ENCODE peak calls at places on chromosomes 4 and X, in eight cellular contexts. One of them, this sample, is unnamed. For H3K4me1, the result is how much of the 10 kb centered on the place peaks cover.

GRCh38 chr4:163991268-163991667 is 496.8 kb downstream of the TMA16 start:
- DNase-seq in stomach: no peak
- DNase-seq in iPS DF 6.9: no peak
- DNase-seq in IMR-90: no peak
- DNase-seq in CD4-positive, CD25-positive, alpha-beta regulatory T cell: no peak
- DNase-seq in A549: no peak
- DNase-seq in astrocyte: peak
- DNase-seq in transverse colon: no peak
- DNase-seq in this sample: no peak

GRCh38 chr4:166816901-166817300 is 417.4 kb downstream of the SPOCK3 start:
- DNase-seq in CD4-positive, CD25-positive, alpha-beta regulatory T cell: no peak
- DNase-seq in astrocyte: peak
- DNase-seq in A549: peak
- DNase-seq in transverse colon: peak
- DNase-seq in IMR-90: no peak
- DNase-seq in iPS DF 6.9: no peak
- DNase-seq in stomach: no peak
- DNase-seq in this sample: peak

GRCh38 chrX:101977091-101977490 is 45.3 kb upstream of the ZMAT1 start:
- DNase-seq in iPS DF 6.9: no peak
- DNase-seq in astrocyte: no peak
- DNase-seq in transverse colon: no peak
- DNase-seq in stomach: no peak
- DNase-seq in A549: no peak
- DNase-seq in IMR-90: no peak
- DNase-seq in CD4-positive, CD25-positive, alpha-beta regulatory T cell: no peak
- DNase-seq in this sample: no peak

GRCh38 chr4:149574973-149575372 is 240.7 kb downstream of the IQCM start:
- DNase-seq in transverse colon: no peak
- DNase-seq in IMR-90: no peak
- DNase-seq in astrocyte: no peak
- DNase-seq in CD4-positive, CD25-positive, alpha-beta regulatory T cell: no peak
- DNase-seq in iPS DF 6.9: no peak
- DNase-seq in stomach: no peak
- DNase-seq in A549: no peak
- DNase-seq in this sample: no peak

GRCh38 chrX:140918398-140919043 is 83.9 kb upstream of the SPANXB1 start:
- DNase-seq in stomach: peak
- DNase-seq in transverse colon: peak
- DNase-seq in CD4-positive, CD25-positive, alpha-beta regulatory T cell: no peak
- DNase-seq in astrocyte: peak
- DNase-seq in IMR-90: peak
- DNase-seq in iPS DF 6.9: peak
- DNase-seq in A549: peak
- DNase-seq in this sample: peak

GRCh38 chr4:57023104-57023503 is 44.4 kb downstream of the POLR2B start:
- DNase-seq in IMR-90: peak
- DNase-seq in stomach: no peak
- DNase-seq in A549: no peak
- DNase-seq in astrocyte: peak
- DNase-seq in transverse colon: no peak
- DNase-seq in CD4-positive, CD25-positive, alpha-beta regulatory T cell: no peak
- DNase-seq in iPS DF 6.9: no peak
- DNase-seq in this sample: no peak

GRCh38 chr4:60656171-60656570 is 544.0 kb upstream of the ADGRL3 start:
- DNase-seq in astrocyte: no peak
- DNase-seq in transverse colon: no peak
- DNase-seq in A549: no peak
- DNase-seq in iPS DF 6.9: no peak
- DNase-seq in stomach: no peak
- DNase-seq in CD4-positive, CD25-positive, alpha-beta regulatory T cell: no peak
- DNase-seq in IMR-90: peak
- DNase-seq in this sample: no peak

GRCh38 chr4:166839615-166840251 is 394.6 kb downstream of the SPOCK3 start:
- DNase-seq in transverse colon: no peak
- DNase-seq in A549: no peak
- DNase-seq in stomach: no peak
- DNase-seq in astrocyte: no peak
- DNase-seq in iPS DF 6.9: no peak
- DNase-seq in IMR-90: no peak
- DNase-seq in CD4-positive, CD25-positive, alpha-beta regulatory T cell: no peak
- DNase-seq in this sample: no peak

GRCh38 chrX:67780694-67781109 is 236.9 kb downstream of the AR start:
- DNase-seq in A549: peak
- DNase-seq in transverse colon: peak
- DNase-seq in iPS DF 6.9: no peak
- DNase-seq in astrocyte: peak
- DNase-seq in IMR-90: peak
- DNase-seq in stomach: peak
- DNase-seq in CD4-positive, CD25-positive, alpha-beta regulatory T cell: no peak
- DNase-seq in this sample: no peak

GRCh38 chr4:166435449-166435848 is 562.4 kb downstream of the TLL1 start:
- DNase-seq in CD4-positive, CD25-positive, alpha-beta regulatory T cell: no peak
- DNase-seq in iPS DF 6.9: no peak
- DNase-seq in A549: peak
- DNase-seq in stomach: no peak
- DNase-seq in transverse colon: no peak
- DNase-seq in astrocyte: peak
- DNase-seq in IMR-90: peak
- DNase-seq in this sample: no peak

GRCh38 chr4:169270156-169270809 is 473 bp downstream of the SH3RF1 start:
- DNase-seq in iPS DF 6.9: no peak
- DNase-seq in CD4-positive, CD25-positive, alpha-beta regulatory T cell: no peak
- DNase-seq in A549: peak
- DNase-seq in astrocyte: peak
- DNase-seq in stomach: peak
- DNase-seq in IMR-90: no peak
- DNase-seq in transverse colon: peak
- DNase-seq in this sample: peak

GRCh38 chrX:155070038-155070437 is 898 bp downstream of the CMC4 start:
- DNase-seq in stomach: no peak
- DNase-seq in astrocyte: no peak
- DNase-seq in transverse colon: no peak
- DNase-seq in iPS DF 6.9: no peak
- DNase-seq in IMR-90: no peak
- DNase-seq in A549: no peak
- DNase-seq in CD4-positive, CD25-positive, alpha-beta regulatory T cell: no peak
- DNase-seq in this sample: peak

GRCh38 chr4:14827111-14827510 is 175.2 kb upstream of the CPEB2 start:
- DNase-seq in CD4-positive, CD25-positive, alpha-beta regulatory T cell: no peak
- DNase-seq in stomach: no peak
- DNase-seq in A549: no peak
- DNase-seq in IMR-90: peak
- DNase-seq in astrocyte: no peak
- DNase-seq in iPS DF 6.9: no peak
- DNase-seq in transverse colon: no peak
- DNase-seq in this sample: no peak

GRCh38 chr4:75708218-75708691 is 16.1 kb upstream of the USO1 start:
- DNase-seq in IMR-90: no peak
- DNase-seq in iPS DF 6.9: no peak
- DNase-seq in A549: peak
- DNase-seq in CD4-positive, CD25-positive, alpha-beta regulatory T cell: no peak
- DNase-seq in transverse colon: peak
- DNase-seq in stomach: no peak
- DNase-seq in astrocyte: no peak
- DNase-seq in this sample: peak

GRCh38 chrX:24498975-24499374 is 33.9 kb downstream of the PDK3 start:
- DNase-seq in IMR-90: peak
- DNase-seq in astrocyte: no peak
- DNase-seq in transverse colon: no peak
- DNase-seq in A549: peak
- DNase-seq in stomach: no peak
- DNase-seq in iPS DF 6.9: no peak
- DNase-seq in CD4-positive, CD25-positive, alpha-beta regulatory T cell: no peak
- DNase-seq in this sample: peak

GRCh38 chr4:177400030-177400429 is 42.2 kb downstream of the AGA start:
- DNase-seq in transverse colon: no peak
- DNase-seq in stomach: no peak
- DNase-seq in astrocyte: peak
- DNase-seq in IMR-90: peak
- DNase-seq in iPS DF 6.9: no peak
- DNase-seq in A549: no peak
- DNase-seq in CD4-positive, CD25-positive, alpha-beta regulatory T cell: no peak
- DNase-seq in this sample: no peak

GRCh38 chr4:26087108-26087507 is 173.1 kb downstream of the SMIM20 start:
- DNase-seq in stomach: no peak
- DNase-seq in iPS DF 6.9: no peak
- DNase-seq in IMR-90: peak
- DNase-seq in transverse colon: no peak
- DNase-seq in A549: no peak
- DNase-seq in CD4-positive, CD25-positive, alpha-beta regulatory T cell: no peak
- DNase-seq in astrocyte: peak
- DNase-seq in this sample: no peak

GRCh38 chr4:151561551-151562256 is 152.7 kb downstream of the FHIP1A start:
- DNase-seq in stomach: no peak
- DNase-seq in A549: no peak
- DNase-seq in iPS DF 6.9: no peak
- DNase-seq in IMR-90: peak
- DNase-seq in astrocyte: peak
- DNase-seq in transverse colon: no peak
- DNase-seq in CD4-positive, CD25-positive, alpha-beta regulatory T cell: no peak
- DNase-seq in this sample: no peak

GRCh38 chr4:153260152-153260551 is 55.9 kb downstream of the TRIM2 start:
- DNase-seq in IMR-90: no peak
- DNase-seq in iPS DF 6.9: no peak
- DNase-seq in CD4-positive, CD25-positive, alpha-beta regulatory T cell: no peak
- DNase-seq in astrocyte: no peak
- DNase-seq in A549: no peak
- DNase-seq in stomach: no peak
- DNase-seq in transverse colon: no peak
- DNase-seq in this sample: no peak
- H3K4me1 ChIP-seq in IMR-90: under half
- H3K4me1 ChIP-seq in iPS DF 6.9: under half
- H3K4me1 ChIP-seq in CD4-positive, CD25-positive, alpha-beta regulatory T cell: under half
- H3K4me1 ChIP-seq in astrocyte: under half
- H3K4me1 ChIP-seq in A549: under half
- H3K4me1 ChIP-seq in stomach: under half
- H3K4me1 ChIP-seq in transverse colon: under half
- H3K4me1 ChIP-seq in this sample: under half

GRCh38 chr4:185654311-185654710 is 119.0 kb upstream of the PDLIM3 start:
- DNase-seq in CD4-positive, CD25-positive, alpha-beta regulatory T cell: no peak
- DNase-seq in astrocyte: no peak
- DNase-seq in stomach: no peak
- DNase-seq in A549: no peak
- DNase-seq in IMR-90: no peak
- DNase-seq in transverse colon: no peak
- DNase-seq in iPS DF 6.9: no peak
- DNase-seq in this sample: no peak

GRCh38 chr4:185651851-185652250 is 116.5 kb upstream of the PDLIM3 start:
- DNase-seq in transverse colon: no peak
- DNase-seq in astrocyte: no peak
- DNase-seq in IMR-90: no peak
- DNase-seq in stomach: no peak
- DNase-seq in iPS DF 6.9: no peak
- DNase-seq in CD4-positive, CD25-positive, alpha-beta regulatory T cell: no peak
- DNase-seq in A549: no peak
- DNase-seq in this sample: no peak

GRCh38 chr4:185654965-185655554 is 119.8 kb upstream of the PDLIM3 start:
- DNase-seq in A549: no peak
- DNase-seq in transverse colon: no peak
- DNase-seq in IMR-90: no peak
- DNase-seq in CD4-positive, CD25-positive, alpha-beta regulatory T cell: no peak
- DNase-seq in stomach: no peak
- DNase-seq in iPS DF 6.9: no peak
- DNase-seq in astrocyte: no peak
- DNase-seq in this sample: no peak

GRCh38 chr4:185648631-185649030 is 113.3 kb upstream of the PDLIM3 start:
- DNase-seq in A549: no peak
- DNase-seq in transverse colon: no peak
- DNase-seq in CD4-positive, CD25-positive, alpha-beta regulatory T cell: no peak
- DNase-seq in stomach: no peak
- DNase-seq in iPS DF 6.9: no peak
- DNase-seq in IMR-90: no peak
- DNase-seq in astrocyte: no peak
- DNase-seq in this sample: no peak

GRCh38 chr4:185651137-185651677 is 115.9 kb upstream of the PDLIM3 start:
- DNase-seq in CD4-positive, CD25-positive, alpha-beta regulatory T cell: no peak
- DNase-seq in A549: no peak
- DNase-seq in IMR-90: no peak
- DNase-seq in astrocyte: no peak
- DNase-seq in iPS DF 6.9: no peak
- DNase-seq in transverse colon: no peak
- DNase-seq in stomach: no peak
- DNase-seq in this sample: no peak
- H3K27ac ChIP-seq in CD4-positive, CD25-positive, alpha-beta regulatory T cell: no peak
- H3K27ac ChIP-seq in A549: no peak
- H3K27ac ChIP-seq in IMR-90: no peak
- H3K27ac ChIP-seq in astrocyte: no peak
- H3K27ac ChIP-seq in iPS DF 6.9: no peak
- H3K27ac ChIP-seq in transverse colon: peak
- H3K27ac ChIP-seq in stomach: peak
- H3K27ac ChIP-seq in this sample: no peak

DNA sequence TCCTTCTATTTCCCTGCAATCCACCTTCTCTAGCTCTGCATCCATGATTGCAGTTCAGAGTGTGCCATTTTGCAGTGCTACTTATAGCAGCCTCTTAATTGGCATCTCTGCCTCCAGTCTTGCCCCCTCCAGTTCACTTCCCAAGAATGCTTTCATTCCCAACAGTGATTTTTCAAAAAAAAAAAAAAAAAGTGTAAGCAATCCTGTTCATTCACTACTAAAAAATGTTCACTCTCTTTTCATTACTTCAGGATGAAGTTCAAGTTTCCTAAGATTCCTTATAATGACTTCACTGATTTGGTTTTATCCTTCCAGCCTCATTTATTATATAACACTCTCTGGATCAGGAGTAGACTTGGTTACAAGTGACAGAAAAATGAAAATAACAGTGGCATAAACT is 124.7 kb upstream of the LNX1 start:
- DNase-seq in stomach: no peak
- DNase-seq in astrocyte: peak
- DNase-seq in CD4-positive, CD25-positive, alpha-beta regulatory T cell: no peak
- DNase-seq in A549: no peak
- DNase-seq in IMR-90: peak
- DNase-seq in transverse colon: no peak
- DNase-seq in iPS DF 6.9: no peak
- DNase-seq in this sample: no peak
- H3K4me1 ChIP-seq in stomach: under half
- H3K4me1 ChIP-seq in astrocyte: under half
- H3K4me1 ChIP-seq in CD4-positive, CD25-positive, alpha-beta regulatory T cell: under half
- H3K4me1 ChIP-seq in A549: under half
- H3K4me1 ChIP-seq in IMR-90: under half
- H3K4me1 ChIP-seq in transverse colon: under half
- H3K4me1 ChIP-seq in iPS DF 6.9: under half
- H3K4me1 ChIP-seq in this sample: under half

DNA sequence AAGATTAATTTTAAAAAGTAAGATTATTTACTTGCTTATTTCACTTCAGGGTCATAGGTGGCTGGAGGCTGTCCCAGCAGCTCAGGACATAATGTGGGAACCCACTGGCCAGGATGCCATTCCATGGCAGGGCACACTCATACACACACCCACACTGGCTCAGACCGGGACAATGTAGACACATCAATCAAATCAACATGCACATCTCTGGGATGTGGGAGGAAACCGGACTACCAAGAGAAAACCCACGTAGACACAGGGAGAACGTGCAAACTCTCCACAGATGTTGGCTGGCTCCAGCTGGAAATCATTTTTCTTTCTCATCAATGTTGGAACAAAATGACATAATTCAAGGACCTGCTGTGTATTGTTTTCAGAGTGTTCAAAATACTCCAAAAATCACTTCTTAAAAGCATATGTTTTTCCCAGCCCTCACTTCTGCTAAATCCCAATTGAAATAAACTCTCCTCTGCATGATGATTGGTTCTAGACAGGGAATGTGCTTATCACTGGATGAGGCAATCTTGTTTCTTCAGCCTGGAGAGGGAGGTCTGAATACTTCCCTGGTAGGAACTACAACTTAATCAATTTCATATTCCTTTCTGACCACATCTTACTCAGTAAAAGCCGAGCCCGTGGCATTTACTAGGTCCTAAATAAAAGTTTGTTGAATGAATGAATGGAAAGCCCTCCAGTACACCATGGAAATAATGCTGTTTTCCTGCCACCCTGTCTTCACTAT is 18.6 kb upstream of the CPE start:
- DNase-seq in iPS DF 6.9: no peak
- DNase-seq in astrocyte: peak
- DNase-seq in CD4-positive, CD25-positive, alpha-beta regulatory T cell: no peak
- DNase-seq in stomach: no peak
- DNase-seq in A549: no peak
- DNase-seq in transverse colon: no peak
- DNase-seq in IMR-90: no peak
- DNase-seq in this sample: no peak
- H3K27ac ChIP-seq in iPS DF 6.9: no peak
- H3K27ac ChIP-seq in astrocyte: no peak
- H3K27ac ChIP-seq in CD4-positive, CD25-positive, alpha-beta regulatory T cell: no peak
- H3K27ac ChIP-seq in stomach: no peak
- H3K27ac ChIP-seq in A549: no peak
- H3K27ac ChIP-seq in transverse colon: no peak
- H3K27ac ChIP-seq in IMR-90: no peak
- H3K27ac ChIP-seq in this sample: no peak